ENCODE peak calls at places on chromosomes 11 and 22, in four cellular contexts. H, I, Z and N are unnamed samples.

GRCh38 chr11:66334605-66335442 is 1.4 kb downstream of the RIN1 start:
- DNase-seq in H (no peak), I (no peak), Z (no peak), N (no peak)

GRCh38 chr22:46678003-46678657 is 57.9 kb downstream of the GRAMD4 start:
- DNase-seq in H (no peak), I (no peak), Z (no peak), N (no peak)

GRCh38 chr11:112255075-112255739 is 5.5 kb downstream of the PLET1 start:
- DNase-seq in H (no peak), I (no peak), Z (no peak), N (peak)

GRCh38 chr11:80638296-80638695 is 1197.5 kb upstream of the TENM4 start:
- DNase-seq in H (no peak), I (no peak), Z (no peak), N (peak)

GRCh38 chr11:84103096-84103495 is 816.9 kb upstream of the CCDC90B start:
- DNase-seq in H (no peak), I (peak), Z (no peak), N (no peak)

GRCh38 chr22:40727607-40728325 is 48.5 kb downstream of the MCHR1 start:
- DNase-seq in H (no peak), I (no peak), Z (no peak), N (no peak)

GRCh38 chr11:117281159-117281558 is 10.0 kb upstream of the BACE1-AS start:
- DNase-seq in H (no peak), I (no peak), Z (no peak), N (peak)

GRCh38 chr11:72228844-72229231 is 4.3 kb downstream of the INPPL1 start:
- DNase-seq in H (no peak), I (no peak), Z (no peak), N (no peak)

GRCh38 chr22:16955678-16956210 is 52.3 kb downstream of the GAB4 start:
- DNase-seq in H (no peak), I (no peak), Z (no peak), N (no peak)

GRCh38 chr22:46033256-46034200 is 56.6 kb upstream of the WNT7B start:
- DNase-seq in H (no peak), I (no peak), Z (no peak), N (no peak)

GRCh38 chr11:43789700-43790443 is 90.8 kb upstream of the ALKBH3 start:
- DNase-seq in H (no peak), I (no peak), Z (no peak), N (peak)

GRCh38 chr11:66008468-66009101 is 3.2 kb upstream of the CST6 start:
- DNase-seq in H (no peak), I (no peak), Z (no peak), N (no peak)

GRCh38 chr22:42688241-42688913 is 32.3 kb downstream of the A4GALT start:
- DNase-seq in H (peak), I (peak), Z (no peak), N (peak)

GRCh38 chr22:43304831-43305230 is 38.3 kb downstream of the SCUBE1 start:
- DNase-seq in H (no peak), I (no peak), Z (no peak), N (no peak)

GRCh38 chr11:125073616-125074483 is 10.7 kb downstream of the SLC37A2 start:
- DNase-seq in H (no peak), I (no peak), Z (no peak), N (no peak)

GRCh38 chr11:20070459-20070858 is 89.8 kb downstream of the DBX1 start:
- DNase-seq in H (no peak), I (no peak), Z (no peak), N (no peak)

GRCh38 chr11:117613521-117613920 is 183.5 kb downstream of the DSCAML1 start:
- DNase-seq in H (no peak), I (no peak), Z (no peak), N (no peak)

GRCh38 chr11:66082936-66083698 is 13.0 kb downstream of the PACS1 start:
- DNase-seq in H (no peak), I (no peak), Z (no peak), N (no peak)

GRCh38 chr11:27040302-27041115 is at the start of gene BBOX1:
- DNase-seq in H (peak), I (peak), Z (no peak), N (no peak)

GRCh38 chr11:9003573-9004309 is at the start of gene NRIP3:
- DNase-seq in H (peak), I (no peak), Z (peak), N (no peak)

GRCh38 chr11:45453721-45454120 is 167.6 kb upstream of the SYT13 start:
- DNase-seq in H (no peak), I (no peak), Z (no peak), N (no peak)

GRCh38 chr11:7609521-7609920 is 63.8 kb downstream of the CYB5R2 start:
- DNase-seq in H (no peak), I (no peak), Z (no peak), N (no peak)

GRCh38 chr22:25404556-25404922 is 159.9 kb upstream of the GRK3 start:
- DNase-seq in H (no peak), I (no peak), Z (peak), N (no peak)

GRCh38 chr22:30167734-30168133 is 78.8 kb downstream of the LIF start:
- DNase-seq in H (no peak), I (no peak), Z (no peak), N (no peak)

GRCh38 chr11:1084561-1085439 is 10.1 kb downstream of the MUC2 start:
- DNase-seq in H (peak), I (no peak), Z (no peak), N (no peak)